ENCODE peak calls at places on chromosomes 3 and 15, in five cellular contexts. B, O, L, K and F are unnamed samples.

GRCh38 chr3:195907730-195908438 is 467 bp downstream of the TNK2 start:
- DNase-seq in B (no peak), O (peak; percentile 55), L (peak; percentile 21), K (no peak), F (no peak)

GRCh38 chr15:34739346-34739745 is 15.5 kb downstream of the GJD2 start:
- DNase-seq in O (no peak), L (no peak), K (no peak), B (no peak), F (no peak)

GRCh38 chr3:175434591-175434990 is 575.5 kb downstream of the NAALADL2 start:
- DNase-seq in B (peak; percentile 49), K (no peak), O (no peak), L (no peak), F (no peak)

GRCh38 chr3:165206454-165207266 is 10.5 kb upstream of the SLITRK3 start:
- DNase-seq in O (peak; percentile 58), B (peak; percentile 81), K (peak; percentile 72), L (peak; percentile 82), F (peak; percentile 75)

GRCh38 chr15:74789171-74789627 is 7.3 kb downstream of the CSK start:
- DNase-seq in L (no peak), B (no peak), O (no peak), K (no peak), F (no peak)

GRCh38 chr3:183252973-183253363 is at the start of gene B3GNT5:
- DNase-seq in B (no peak), K (no peak), O (peak; percentile 67), L (no peak), F (no peak)

GRCh38 chr3:67357610-67358458 is 296.6 kb downstream of the SUCLG2 start:
- DNase-seq in O (peak; percentile 19), B (peak; percentile 22), L (peak; percentile 32), K (peak; percentile 26), F (no peak)

GRCh38 chr3:5504135-5504534 is 316.6 kb downstream of the EDEM1 start:
- DNase-seq in K (no peak), B (no peak), O (no peak), L (no peak), F (no peak)

GRCh38 chr3:127760361-127760760 is 62.0 kb downstream of the MGLL start:
- DNase-seq in O (no peak), B (no peak), L (no peak), K (no peak), F (no peak)

GRCh38 chr3:157058392-157059071 is 101.4 kb downstream of the CCNL1 start:
- DNase-seq in K (no peak), B (no peak), O (no peak), L (no peak), F (no peak)

GRCh38 chr15:59172289-59172901 is 34.2 kb upstream of the LDHAL6B start:
- DNase-seq in O (no peak), L (no peak), B (no peak), K (no peak), F (no peak)

GRCh38 chr3:188712257-188712924 is 459.4 kb upstream of the TPRG1 start:
- DNase-seq in L (peak; percentile 70), K (peak; percentile 71), O (peak; percentile 51), B (peak; percentile 93), F (no peak)

GRCh38 chr3:127959873-127960272 is 44.8 kb downstream of the KBTBD12 start:
- DNase-seq in O (peak; percentile 58), K (no peak), L (peak; percentile 50), B (peak; percentile 43), F (no peak)

GRCh38 chr3:52183786-52184445 is 14.0 kb upstream of the ALAS1 start:
- DNase-seq in O (no peak), L (no peak), B (no peak), K (no peak), F (no peak)

GRCh38 chr3:108334698-108335097 is 38.4 kb downstream of the HHLA2 start:
- DNase-seq in L (no peak), B (no peak), K (peak; percentile 20), O (peak; percentile 27), F (no peak)

GRCh38 chr3:184654375-184654774 is 57.5 kb downstream of the MAGEF1 start:
- DNase-seq in O (no peak), L (no peak), B (no peak), K (no peak), F (no peak)

GRCh38 chr15:73984208-73984979 is 7.7 kb downstream of the STOML1 start:
- DNase-seq in O (peak; percentile 58), B (no peak), K (no peak), L (peak; percentile 38), F (no peak)

GRCh38 chr3:168579010-168579409 is 483.3 kb upstream of the GOLIM4 start:
- DNase-seq in L (no peak), B (no peak), K (no peak), O (no peak), F (no peak)

GRCh38 chr3:73786346-73786807 is 161.6 kb upstream of the PDZRN3 start:
- DNase-seq in L (peak; percentile 84), B (peak; percentile 89), K (peak; percentile 97), O (peak; percentile 98), F (no peak)

GRCh38 chr15:73931441-73931840 is 5.2 kb downstream of the LOXL1 start:
- DNase-seq in O (no peak), L (no peak), B (no peak), K (no peak), F (no peak)

GRCh38 chr15:20294651-20295237 is 246.9 kb downstream of the GOLGA6L6 start:
- DNase-seq in K (no peak), L (no peak), O (no peak), B (no peak), F (no peak)

GRCh38 chr3:150450906-150451305 is 42.8 kb downstream of the TSC22D2 start:
- DNase-seq in L (peak; percentile 31), B (peak; percentile 29), O (no peak), K (peak; percentile 21), F (no peak)

DNA sequence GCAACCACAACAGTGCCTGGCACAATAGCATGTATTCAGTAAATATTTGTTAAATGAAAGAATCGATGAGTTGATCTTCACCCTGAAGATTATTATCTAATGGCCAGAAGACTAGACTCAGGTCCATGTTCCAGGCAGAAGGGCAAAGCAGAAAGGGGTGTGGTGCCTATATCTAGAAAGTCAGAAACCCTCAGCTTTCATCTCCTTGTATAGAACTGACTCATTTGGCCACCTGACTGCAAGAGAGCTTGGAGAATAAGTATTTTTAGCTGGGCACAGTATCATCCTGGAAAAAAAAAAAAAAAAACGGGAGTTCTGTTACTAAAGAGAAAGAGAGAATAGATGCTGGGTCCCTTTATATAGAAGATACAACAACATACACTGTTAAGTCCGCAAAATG is 69.7 kb upstream of the SPRED1 start:
- DNase-seq in O (peak; percentile 14), K (no peak), B (no peak), L (no peak), F (no peak)
- TF ChIP-seq CTCF in O (no peak), K (no peak), B (no peak), L (no peak), F (no peak)

GRCh38 chr3:42660898-42661297 is 7.4 kb downstream of the ZBTB47 start:
- DNase-seq in B (no peak), O (peak; percentile 41), K (no peak), L (no peak), F (no peak)
- TF ChIP-seq CTCF in B (no peak), O (no peak), K (no peak), L (no peak), F (no peak)

DNA sequence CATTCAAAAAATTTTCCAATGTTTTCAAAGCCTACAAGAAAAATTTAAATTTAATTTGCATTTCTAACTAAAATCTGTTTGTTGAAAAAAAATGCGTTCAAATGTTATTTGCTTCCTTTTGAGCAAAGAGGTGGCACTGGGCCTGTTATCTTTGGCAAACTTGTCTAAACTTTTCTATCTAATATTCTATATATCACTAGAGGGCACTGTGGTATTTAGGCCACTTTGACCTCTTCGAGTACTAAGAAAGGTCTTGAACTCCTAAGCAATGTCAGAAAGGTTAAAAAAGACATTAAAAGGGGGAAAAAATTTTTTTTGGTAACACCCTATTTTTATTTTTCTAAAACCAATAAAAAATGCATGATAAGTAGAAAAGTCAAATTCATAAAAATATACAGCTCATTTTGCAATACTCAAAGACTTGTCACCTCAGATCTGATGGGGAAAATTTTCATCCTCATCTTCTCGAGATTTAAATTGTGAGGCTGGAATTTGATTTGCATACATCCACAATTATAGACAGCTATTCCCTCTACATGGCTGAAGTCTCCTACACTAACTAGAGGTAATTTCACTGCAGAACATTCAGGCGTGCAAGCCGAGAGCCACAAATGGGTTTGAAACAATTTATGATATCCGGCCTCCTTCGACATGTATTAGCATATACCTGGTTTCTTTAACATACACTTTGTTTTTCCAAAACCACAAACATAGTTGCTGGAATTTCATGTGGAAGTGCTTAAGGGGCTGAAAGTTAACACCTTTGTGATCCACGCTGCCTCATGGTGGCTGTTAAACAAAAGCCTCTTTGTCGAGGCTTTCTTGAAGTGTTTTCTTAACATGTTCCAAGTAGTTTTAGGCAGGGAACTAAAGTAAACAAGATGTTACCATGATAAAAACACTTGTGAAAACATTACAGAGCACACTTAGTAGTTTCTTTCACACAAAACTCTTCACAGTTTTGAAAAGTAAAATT is 576.4 kb downstream of the FOXP1 start:
- DNase-seq in O (no peak), K (peak; percentile 48), L (peak; percentile 51), B (peak; percentile 51), F (no peak)
- TF ChIP-seq CTCF in O (peak; percentile 24), K (peak; percentile 28), L (no peak), B (peak; percentile 14), F (no peak)

DNA sequence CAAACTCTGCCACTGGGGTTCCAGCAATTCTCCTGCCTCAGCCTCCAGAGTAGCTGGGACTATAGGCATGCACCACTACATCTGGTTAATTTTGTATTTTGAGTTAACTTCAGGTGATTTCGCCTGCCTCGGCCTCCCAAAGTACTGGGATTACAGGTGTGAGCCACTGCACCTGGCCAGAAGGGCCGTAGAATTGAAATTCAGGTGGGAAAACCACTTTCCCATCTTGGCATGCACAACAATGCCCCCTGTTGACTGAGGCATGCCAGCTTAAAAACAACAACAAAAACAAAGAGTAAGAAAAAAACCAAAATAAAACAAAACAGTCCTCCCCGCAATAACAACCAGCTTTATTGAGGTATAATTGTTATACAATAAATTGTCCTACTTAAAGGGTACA is 32.6 kb upstream of the RAB11A start:
- DNase-seq in O (no peak), B (no peak), K (no peak), L (no peak), F (no peak)
- TF ChIP-seq CTCF in O (no peak), B (no peak), K (no peak), L (peak; percentile 33), F (no peak)

GRCh38 chr15:93614446-93615104 is 525.6 kb upstream of the RGMA start:
- DNase-seq in B (no peak), O (no peak), L (no peak), K (no peak), F (no peak)
- TF ChIP-seq CTCF in B (no peak), O (no peak), L (no peak), K (no peak), F (no peak)

DNA sequence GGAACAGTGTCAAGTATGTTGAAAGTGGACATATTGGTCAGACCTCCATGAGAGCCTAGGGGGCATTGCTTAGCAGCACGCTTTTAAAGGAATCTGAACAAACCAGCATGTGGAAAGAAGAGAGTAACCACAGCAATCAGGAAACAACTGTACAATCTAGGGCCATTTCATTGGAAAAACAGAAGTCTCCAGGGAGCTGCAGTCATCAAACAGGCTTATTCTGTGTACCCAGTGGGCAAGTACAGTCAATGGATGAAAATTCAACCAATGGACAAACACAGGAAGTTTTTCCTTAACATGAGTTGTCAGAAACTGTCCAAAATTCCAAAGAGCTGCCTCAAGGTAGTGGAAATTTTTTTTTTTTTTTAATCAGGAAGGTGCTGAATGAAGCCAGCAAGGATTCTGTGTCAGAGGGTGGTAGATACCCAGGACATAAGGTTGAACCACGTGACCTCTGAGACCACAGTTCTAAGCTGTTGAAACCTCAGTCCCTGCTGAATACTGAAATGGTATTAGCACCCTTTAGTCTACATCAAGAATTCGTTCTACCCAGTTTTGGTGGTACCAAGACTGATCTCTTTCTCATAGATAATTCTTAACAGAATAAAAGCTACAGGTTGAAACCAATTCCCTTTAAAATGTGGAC is 4.4 kb upstream of the DLG1 start:
- DNase-seq in O (peak; percentile 71), K (peak; percentile 47), L (peak; percentile 56), B (no peak), F (no peak)
- TF ChIP-seq CTCF in O (no peak), K (no peak), L (no peak), B (no peak), F (no peak)